ENCODE peak calls at places on chromosomes 3 and 15, in nine cellular contexts. G is psoas muscle, X is lower lobe of right lung, C is suprapubic skin, A is PC-3, E is GM12865, Q is uterus, M is hepatocyte, H is WERI-Rb-1. I is an unnamed sample.

GRCh38 chr3:66485291-66485968 is 15.4 kb downstream of the LRIG1 start:
- DNase-seq in E (no peak), G (no peak), H (no peak), M (no peak), C (no peak), Q (no peak), X (no peak), A (no peak), I (peak; percentile 98)

GRCh38 chr3:53155763-53156162 is 5.2 kb upstream of the PRKCD start:
- DNase-seq in Q (no peak), A (peak; percentile 93), H (peak; percentile 82), C (no peak), M (no peak), G (no peak), E (no peak), X (peak; percentile 92), I (no peak)

GRCh38 chr15:78004919-78005634 is 72.4 kb downstream of the TBC1D2B start:
- DNase-seq in G (peak; percentile 83), E (no peak), A (peak; percentile 3), H (no peak), M (peak; percentile 84), C (no peak), X (peak; percentile 77), Q (peak; percentile 85), I (peak; percentile 94)

GRCh38 chr15:98930591-98930990 is 77.0 kb downstream of the PGPEP1L start:
- DNase-seq in A (no peak), E (no peak), C (no peak), Q (no peak), X (no peak), H (no peak), M (no peak), G (no peak), I (no peak)

GRCh38 chr3:25664066-25664809 is 469 bp downstream of the TOP2B start:
- DNase-seq in X (peak; percentile 83), Q (peak; percentile 67), E (no peak), G (peak; percentile 79), A (peak; percentile 42), H (peak; percentile 73), M (peak; percentile 82), C (peak; percentile 82), I (peak; percentile 51)

GRCh38 chr3:181493423-181493822 is 218.3 kb upstream of the SOX2 start:
- DNase-seq in X (no peak), E (no peak), H (no peak), A (peak; percentile 13), C (no peak), M (no peak), Q (no peak), G (no peak), I (no peak)

GRCh38 chr3:62128028-62128427 is 245.3 kb downstream of the FEZF2 start:
- DNase-seq in M (peak; percentile 12), Q (no peak), H (no peak), A (no peak), G (peak; percentile 41), C (no peak), E (no peak), X (no peak), I (no peak)

GRCh38 chr3:177680442-177680821 is 483.1 kb upstream of the TBL1XR1 start:
- DNase-seq in X (no peak), G (no peak), C (no peak), E (no peak), Q (no peak), M (no peak), A (peak; percentile 50), H (no peak), I (no peak)

GRCh38 chr3:67329358-67329757 is 325.1 kb downstream of the SUCLG2 start:
- DNase-seq in A (no peak), H (no peak), C (no peak), Q (no peak), G (no peak), X (no peak), M (peak; percentile 7), E (peak; percentile 9), I (no peak)

GRCh38 chr3:178170698-178171535 is 365.3 kb upstream of the KCNMB2 start:
- DNase-seq in Q (no peak), H (no peak), C (no peak), A (peak; percentile 88), X (no peak), M (no peak), G (no peak), E (no peak), I (peak; percentile 97)

GRCh38 chr15:98983333-98983732 is 24.3 kb downstream of the PGPEP1L start:
- DNase-seq in G (no peak), C (no peak), X (no peak), A (peak; percentile 77), M (no peak), H (no peak), E (peak; percentile 64), Q (peak; percentile 69), I (peak; percentile 93)

GRCh38 chr15:74220475-74221248 is 15.5 kb upstream of the CCDC33 start:
- DNase-seq in H (no peak), A (no peak), X (no peak), Q (no peak), C (no peak), G (no peak), M (no peak), E (no peak), I (no peak)

GRCh38 chr3:151553873-151554272 is 93.0 kb upstream of the IGSF10 start:
- DNase-seq in M (peak; percentile 22), A (no peak), H (no peak), C (no peak), G (peak; percentile 16), E (no peak), X (peak; percentile 64), Q (peak; percentile 44), I (peak; percentile 70)

GRCh38 chr3:18415132-18415531 is 10.0 kb downstream of the SATB1 start:
- DNase-seq in G (no peak), C (no peak), X (no peak), H (no peak), A (no peak), E (no peak), Q (no peak), M (no peak), I (no peak)

GRCh38 chr3:24156466-24156865 is 211.4 kb downstream of the NR1D2 start:
- DNase-seq in Q (no peak), H (no peak), X (no peak), E (no peak), C (no peak), A (peak; percentile 96), M (no peak), G (no peak), I (peak; percentile 33)

GRCh38 chr3:112786002-112786590 is 60.6 kb downstream of the CD200R1L start:
- DNase-seq in M (no peak), X (no peak), E (no peak), G (no peak), C (no peak), A (no peak), Q (no peak), H (no peak), I (peak; percentile 94)

GRCh38 chr15:90873488-90873997 is 5.2 kb downstream of the FURIN start:
- DNase-seq in Q (no peak), H (no peak), A (no peak), M (no peak), X (no peak), C (no peak), E (no peak), G (no peak), I (no peak)

GRCh38 chr3:186001838-186002237 is 64.0 kb upstream of the TRA2B start:
- DNase-seq in Q (no peak), G (no peak), M (no peak), A (no peak), E (no peak), H (no peak), C (no peak), X (no peak), I (no peak)

GRCh38 chr3:27535809-27536392 is 51.7 kb upstream of the SLC4A7 start:
- DNase-seq in G (no peak), H (no peak), X (no peak), E (no peak), A (peak; percentile 89), C (no peak), Q (no peak), M (no peak), I (no peak)

GRCh38 chr3:171827836-171828458 is 15.2 kb upstream of the TMEM212 start:
- DNase-seq in Q (no peak), E (no peak), A (no peak), C (no peak), M (no peak), X (no peak), G (no peak), H (no peak), I (peak; percentile 87)

GRCh38 chr3:171827385-171827784 is 15.8 kb upstream of the TMEM212 start:
- DNase-seq in A (no peak), C (no peak), H (no peak), Q (no peak), X (no peak), M (no peak), E (no peak), G (no peak), I (no peak)

GRCh38 chr3:171831936-171832335 is 11.2 kb upstream of the TMEM212 start:
- DNase-seq in A (peak; percentile 45), M (no peak), X (no peak), C (no peak), H (no peak), E (no peak), G (no peak), Q (no peak), I (no peak)

GRCh38 chr3:171828852-171829770 is 14.0 kb upstream of the TMEM212 start:
- DNase-seq in C (no peak), Q (no peak), H (no peak), E (no peak), M (no peak), A (no peak), X (no peak), G (no peak), I (peak; percentile 55)

GRCh38 chr3:171829841-171830559 is 13.1 kb upstream of the TMEM212 start:
- DNase-seq in Q (peak; percentile 68), M (peak; percentile 85), E (peak; percentile 70), G (peak; percentile 76), X (peak; percentile 70), H (peak; percentile 88), C (no peak), A (peak; percentile 79), I (peak; percentile 94)
- TF ChIP-seq CTCF in Q (peak; percentile 74), M (peak; percentile 62), E (peak; percentile 74), G (peak; percentile 48), X (peak; percentile 80), H (peak; percentile 92), C (peak; percentile 67), A (peak; percentile 89), I (peak; percentile 80)

GRCh38 chr15:89362203-89363101 is 27.8 kb upstream of the POLG start:
- DNase-seq in Q (no peak), A (no peak), G (no peak), H (peak; percentile 82), C (no peak), X (no peak), E (no peak), M (no peak), I (no peak)
- H3K4me3 ChIP-seq in Q (no peak overlapping the region), A (no peak overlapping the region), G (no peak overlapping the region), H (peak overlapping the region; percentile 84), C (peak overlapping the region; percentile 21), X (no peak overlapping the region), E (no peak overlapping the region), M (no peak overlapping the region), I (no peak overlapping the region)

GRCh38 chr15:53472883-53473282 is 286.6 kb downstream of the WDR72 start:
- DNase-seq in G (no peak), Q (no peak), X (no peak), E (no peak), C (no peak), H (no peak), A (no peak), M (peak; percentile 10), I (no peak)
- TF ChIP-seq CTCF in G (no peak), Q (no peak), X (no peak), E (no peak), C (no peak), H (no peak), A (no peak), M (no peak), I (no peak)

GRCh38 chr15:72820278-72820677 is 36.7 kb upstream of the ADPGK start:
- DNase-seq in X (no peak), M (no peak), C (no peak), Q (no peak), E (no peak), H (no peak), A (no peak), G (no peak), I (no peak)
- H3K4me3 ChIP-seq in X (no peak overlapping the region), M (no peak overlapping the region), C (no peak overlapping the region), Q (no peak overlapping the region), E (no peak overlapping the region), H (no peak overlapping the region), A (no peak overlapping the region), G (no peak overlapping the region), I (no peak overlapping the region)